ENCODE peak calls at places on chromosome 4, in six cellular contexts. One of them, this sample, is unnamed.

GRCh38 chr4:3766791-3767561 is 791 bp downstream of the ADRA2C start:
- DNase-seq in psoas muscle: no peak
- DNase-seq in Right ventricle myocardium inferior: no peak
- DNase-seq in astrocyte of the cerebellum: no peak
- DNase-seq in germinal center: no peak
- DNase-seq in hippocampal formation: no peak
- DNase-seq in this sample: no peak

GRCh38 chr4:68905598-68906237 is 45.9 kb downstream of the UGT2A3 start:
- DNase-seq in psoas muscle: no peak
- DNase-seq in Right ventricle myocardium inferior: no peak
- DNase-seq in astrocyte of the cerebellum: peak; percentile 33
- DNase-seq in germinal center: no peak
- DNase-seq in hippocampal formation: no peak
- DNase-seq in this sample: no peak

GRCh38 chr4:8589831-8590545 is 2.6 kb upstream of the CPZ start:
- DNase-seq in psoas muscle: peak; percentile 31
- DNase-seq in Right ventricle myocardium inferior: no peak
- DNase-seq in astrocyte of the cerebellum: peak; percentile 63
- DNase-seq in germinal center: no peak
- DNase-seq in hippocampal formation: no peak
- DNase-seq in this sample: no peak

GRCh38 chr4:156347412-156348075 is 393.9 kb upstream of the CTSO start:
- DNase-seq in psoas muscle: no peak
- DNase-seq in Right ventricle myocardium inferior: no peak
- DNase-seq in astrocyte of the cerebellum: no peak
- DNase-seq in germinal center: no peak
- DNase-seq in hippocampal formation: no peak
- DNase-seq in this sample: no peak

GRCh38 chr4:138898282-138898681 is 117.3 kb upstream of the NOCT start:
- DNase-seq in psoas muscle: no peak
- DNase-seq in Right ventricle myocardium inferior: no peak
- DNase-seq in astrocyte of the cerebellum: no peak
- DNase-seq in germinal center: no peak
- DNase-seq in hippocampal formation: no peak
- DNase-seq in this sample: no peak

GRCh38 chr4:86218721-86219481 is 141.0 kb downstream of the MAPK10 start:
- DNase-seq in psoas muscle: no peak
- DNase-seq in Right ventricle myocardium inferior: no peak
- DNase-seq in astrocyte of the cerebellum: no peak
- DNase-seq in germinal center: no peak
- DNase-seq in hippocampal formation: no peak
- DNase-seq in this sample: no peak

GRCh38 chr4:84479663-84480062 is 19.4 kb downstream of the NKX6-1 start:
- DNase-seq in psoas muscle: no peak
- DNase-seq in Right ventricle myocardium inferior: no peak
- DNase-seq in astrocyte of the cerebellum: no peak
- DNase-seq in germinal center: no peak
- DNase-seq in hippocampal formation: no peak
- DNase-seq in this sample: no peak

GRCh38 chr4:7360802-7361201 is 73.9 kb downstream of the PSAPL1 start:
- DNase-seq in psoas muscle: peak; percentile 21
- DNase-seq in Right ventricle myocardium inferior: no peak
- DNase-seq in astrocyte of the cerebellum: no peak
- DNase-seq in germinal center: no peak
- DNase-seq in hippocampal formation: no peak
- DNase-seq in this sample: no peak

GRCh38 chr4:167274346-167274745 is 40.1 kb upstream of the SPOCK3 start:
- DNase-seq in psoas muscle: no peak
- DNase-seq in Right ventricle myocardium inferior: no peak
- DNase-seq in astrocyte of the cerebellum: no peak
- DNase-seq in germinal center: no peak
- DNase-seq in hippocampal formation: no peak
- DNase-seq in this sample: no peak

GRCh38 chr4:132417220-132417619 is 731.9 kb upstream of the PCDH10 start:
- DNase-seq in psoas muscle: no peak
- DNase-seq in Right ventricle myocardium inferior: no peak
- DNase-seq in astrocyte of the cerebellum: no peak
- DNase-seq in germinal center: no peak
- DNase-seq in hippocampal formation: no peak
- DNase-seq in this sample: no peak

GRCh38 chr4:76571274-76571673 is 136.2 kb downstream of the SHROOM3 start:
- DNase-seq in psoas muscle: no peak
- DNase-seq in Right ventricle myocardium inferior: no peak
- DNase-seq in astrocyte of the cerebellum: no peak
- DNase-seq in germinal center: no peak
- DNase-seq in hippocampal formation: no peak
- DNase-seq in this sample: no peak

GRCh38 chr4:168711197-168712120 is 214.6 kb downstream of the PALLD start:
- DNase-seq in psoas muscle: no peak
- DNase-seq in Right ventricle myocardium inferior: no peak
- DNase-seq in astrocyte of the cerebellum: peak; percentile 87
- DNase-seq in germinal center: no peak
- DNase-seq in hippocampal formation: no peak
- DNase-seq in this sample: no peak

GRCh38 chr4:184416913-184417734 is 57.2 kb downstream of the IRF2 start:
- DNase-seq in psoas muscle: no peak
- DNase-seq in Right ventricle myocardium inferior: no peak
- DNase-seq in astrocyte of the cerebellum: no peak
- DNase-seq in germinal center: peak; percentile 61
- DNase-seq in hippocampal formation: no peak
- DNase-seq in this sample: no peak

GRCh38 chr4:187667095-187667494 is 328.5 kb upstream of the ZFP42 start:
- DNase-seq in psoas muscle: no peak
- DNase-seq in Right ventricle myocardium inferior: no peak
- DNase-seq in astrocyte of the cerebellum: no peak
- DNase-seq in germinal center: no peak
- DNase-seq in hippocampal formation: no peak
- DNase-seq in this sample: no peak

GRCh38 chr4:140103676-140104075 is 50.3 kb downstream of the MAML3 start:
- DNase-seq in psoas muscle: no peak
- DNase-seq in Right ventricle myocardium inferior: no peak
- DNase-seq in astrocyte of the cerebellum: peak; percentile 33
- DNase-seq in germinal center: no peak
- DNase-seq in hippocampal formation: no peak
- DNase-seq in this sample: no peak

GRCh38 chr4:124710911-124711310 is 1.6 kb downstream of the ANKRD50 start:
- DNase-seq in psoas muscle: no peak
- DNase-seq in Right ventricle myocardium inferior: no peak
- DNase-seq in astrocyte of the cerebellum: no peak
- DNase-seq in germinal center: no peak
- DNase-seq in hippocampal formation: no peak
- DNase-seq in this sample: no peak